ENCODE peak calls at places on chromosomes 16 and 17, in ten cellular contexts. I is IMR-90; X is activated T-cell treated with anti-CD3 and anti-CD28 coated beads, Interleukin-2, amount 50 U/mL, for 48 hours; U is stimulated activated CD4-positive, alpha-beta T cell treated with anti-CD3 and anti-CD28 coated beads, Interleukin-15, amount 100 ng/mL, for 48 hours; Y is Calu3; S is NCI-H510A; E is ovary; H is stimulated activated CD8-positive, alpha-beta memory T cell treated with anti-CD3 and anti-CD28 coated beads, Interleukin-15, amount 100 ng/mL, for 24 hours; O is KBM-7; Z is astrocyte of the spinal cord. F is an unnamed sample.
A peak's percentile ranks its signal among the peaks of the same experiment; 100 is the strongest.

GRCh38 chr17:80261159-80261894 is 675 bp downstream of the RNF213 start:
- DNase-seq in I (peak; percentile 32), X (peak; percentile 78), U (no peak), Y (peak; percentile 69), S (peak; percentile 67), E (peak; percentile 75), H (no peak), O (peak; percentile 74), Z (peak; percentile 51), F (peak; percentile 61)

GRCh38 chr16:68297908-68298307 is 12.8 kb downstream of the SLC7A6OS start:
- DNase-seq in I (peak; percentile 11), X (no peak), U (no peak), Y (peak; percentile 13), S (no peak), E (no peak), H (no peak), O (no peak), Z (no peak), F (no peak)

GRCh38 chr16:89431158-89431584 is 59.2 kb downstream of the ANKRD11 start:
- DNase-seq in I (peak; percentile 96), X (no peak), U (no peak), Y (no peak), S (no peak), E (peak; percentile 66), H (no peak), O (no peak), Z (peak; percentile 49), F (peak; percentile 71)

GRCh38 chr17:50144845-50145531 is 5.5 kb downstream of the PPP1R9B start:
- DNase-seq in I (no peak), X (peak; percentile 52), U (no peak), Y (no peak), S (no peak), E (peak; percentile 38), H (no peak), O (no peak), Z (no peak), F (no peak)

GRCh38 chr17:63774141-63774981 is at the start of gene DDX42:
- DNase-seq in I (peak; percentile 54), X (no peak), U (peak; percentile 19), Y (peak; percentile 90), S (peak; percentile 29), E (peak; percentile 94), H (peak; percentile 78), O (peak; percentile 42), Z (peak; percentile 70), F (peak; percentile 86)

GRCh38 chr17:37176683-37177082 is 199.1 kb upstream of the C17orf78 start:
- DNase-seq in I (peak; percentile 55), X (no peak), U (no peak), Y (no peak), S (no peak), E (no peak), H (no peak), O (no peak), Z (peak; percentile 61), F (no peak)

GRCh38 chr17:75909812-75910274 is 5.2 kb upstream of the MRPL38 start:
- DNase-seq in I (peak; percentile 13), X (no peak), U (no peak), Y (no peak), S (peak; percentile 76), E (peak; percentile 78), H (no peak), O (no peak), Z (peak; percentile 6), F (peak; percentile 75)

GRCh38 chr17:14061666-14062560 is 7.4 kb upstream of the COX10 start:
- DNase-seq in I (peak; percentile 84), X (no peak), U (no peak), Y (no peak), S (no peak), E (no peak), H (no peak), O (no peak), Z (peak; percentile 81), F (peak; percentile 23)

GRCh38 chr17:64196626-64197025 is 66.4 kb downstream of the TEX2 start:
- DNase-seq in I (peak; percentile 88), X (no peak), U (no peak), Y (no peak), S (no peak), E (no peak), H (no peak), O (no peak), Z (peak; percentile 74), F (no peak)

GRCh38 chr17:5668557-5669138 is 84.3 kb upstream of the NLRP1 start:
- DNase-seq in I (no peak), X (no peak), U (no peak), Y (no peak), S (no peak), E (no peak), H (no peak), O (no peak), Z (no peak), F (no peak)

GRCh38 chr16:82629441-82630027 is 2.8 kb downstream of the CDH13 start:
- DNase-seq in I (peak; percentile 34), X (no peak), U (no peak), Y (no peak), S (no peak), E (no peak), H (no peak), O (no peak), Z (peak; percentile 65), F (peak; percentile 36)

GRCh38 chr16:17529982-17530760 is 59.4 kb upstream of the XYLT1 start:
- DNase-seq in I (no peak), X (peak; percentile 29), U (no peak), Y (no peak), S (no peak), E (no peak), H (no peak), O (no peak), Z (no peak), F (no peak)

GRCh38 chr17:69485901-69486643 is 71.6 kb downstream of the MAP2K6 start:
- DNase-seq in I (peak; percentile 59), X (no peak), U (no peak), Y (no peak), S (peak; percentile 57), E (no peak), H (no peak), O (no peak), Z (peak; percentile 52), F (no peak)

GRCh38 chr16:85436636-85437160 is 176.4 kb upstream of the GSE1 start:
- DNase-seq in I (no peak), X (no peak), U (no peak), Y (no peak), S (no peak), E (peak; percentile 90), H (no peak), O (no peak), Z (no peak), F (peak; percentile 31)

GRCh38 chr17:60457148-60457547 is 34.9 kb downstream of the CHCT1 start:
- DNase-seq in I (no peak), X (no peak), U (no peak), Y (no peak), S (no peak), E (no peak), H (no peak), O (no peak), Z (no peak), F (no peak)

GRCh38 chr17:74870512-74870911 is 2.3 kb downstream of the FDXR start:
- DNase-seq in I (peak; percentile 70), X (no peak), U (no peak), Y (no peak), S (no peak), E (peak; percentile 97), H (no peak), O (no peak), Z (no peak), F (no peak)

GRCh38 chr16:79751785-79752184 is 151.2 kb upstream of the MAF start:
- DNase-seq in I (no peak), X (no peak), U (no peak), Y (no peak), S (no peak), E (peak; percentile 67), H (no peak), O (no peak), Z (peak; percentile 31), F (peak; percentile 73)

GRCh38 chr17:35666070-35666469 is 65.4 kb upstream of the RASL10B start:
- DNase-seq in I (peak; percentile 8), X (no peak), U (no peak), Y (no peak), S (no peak), E (no peak), H (no peak), O (no peak), Z (no peak), F (no peak)

F was measured in prostate gland.